ENCODE peak calls at places on chromosomes 16 and 17, in eight cellular contexts. D is fibroblast of the aortic adventitia; G is CD8-positive, alpha-beta T cell; Q is RWPE1; X is H9; C is heart right ventricle; V is AG09309; Z is ovary. M is an unnamed sample.

GRCh38 chr17:1829189-1829578 is 518 bp downstream of the SMYD4 start:
- DNase-seq in D (peak; percentile 18), G (no peak), Q (peak; percentile 36), X (no peak), C (peak; percentile 17), V (no peak), Z (peak; percentile 37), M (peak; percentile 1)

GRCh38 chr17:1484586-1485310 is 7.7 kb downstream of the MYO1C start:
- DNase-seq in D (peak; percentile 38), G (peak; percentile 46), Q (peak; percentile 39), X (peak; percentile 88), C (peak; percentile 74), V (no peak), Z (peak; percentile 76), M (peak; percentile 45)

GRCh38 chr17:80474231-80474932 is 2.0 kb downstream of the NPTX1 start:
- DNase-seq in D (peak; percentile 45), G (no peak), Q (peak; percentile 49), X (no peak), C (no peak), V (no peak), Z (no peak), M (peak; percentile 42)

GRCh38 chr17:82103588-82104451 is 5.8 kb upstream of the FASN start:
- DNase-seq in D (peak; percentile 30), G (no peak), Q (peak; percentile 43), X (peak; percentile 83), C (no peak), V (no peak), Z (peak; percentile 78), M (no peak)

GRCh38 chr17:63029520-63029919 is 63.5 kb downstream of the TANC2 start:
- DNase-seq in D (peak; percentile 69), G (no peak), Q (peak; percentile 20), X (no peak), C (no peak), V (peak; percentile 17), Z (no peak), M (peak; percentile 71)

GRCh38 chr16:84603115-84603816 is 14.6 kb downstream of the COTL1 start:
- DNase-seq in D (peak; percentile 98), G (peak; percentile 62), Q (peak; percentile 89), X (no peak), C (peak; percentile 58), V (peak; percentile 91), Z (peak; percentile 81), M (peak; percentile 97)

GRCh38 chr17:37488607-37489196 is 989 bp upstream of the DUSP14 start:
- DNase-seq in D (peak; percentile 92), G (peak; percentile 63), Q (peak; percentile 92), X (peak; percentile 94), C (peak; percentile 47), V (peak; percentile 74), Z (peak; percentile 86), M (peak; percentile 94)

GRCh38 chr16:1497014-1497598 is 3.9 kb downstream of the TELO2 start:
- DNase-seq in D (no peak), G (no peak), Q (no peak), X (no peak), C (no peak), V (no peak), Z (no peak), M (no peak)

GRCh38 chr17:75925912-75926311 is 14.9 kb downstream of the FBF1 start:
- DNase-seq in D (no peak), G (no peak), Q (no peak), X (no peak), C (no peak), V (no peak), Z (no peak), M (no peak)

GRCh38 chr17:37490638-37491614 is 1.2 kb downstream of the DUSP14 start:
- DNase-seq in D (peak; percentile 81), G (peak; percentile 13), Q (peak; percentile 86), X (peak; percentile 81), C (peak; percentile 64), V (no peak), Z (peak; percentile 65), M (peak; percentile 84)

GRCh38 chr17:19248149-19248922 is 11.2 kb downstream of the EPN2 start:
- DNase-seq in D (peak; percentile 24), G (no peak), Q (no peak), X (no peak), C (no peak), V (no peak), Z (no peak), M (no peak)

GRCh38 chr16:82368041-82368440 is 198.0 kb upstream of the MPHOSPH6 start:
- DNase-seq in D (peak; percentile 2), G (no peak), Q (peak; percentile 12), X (peak; percentile 55), C (peak; percentile 64), V (peak; percentile 2), Z (no peak), M (no peak)

GRCh38 chr17:5825717-5826330 is 241.5 kb upstream of the NLRP1 start:
- DNase-seq in D (no peak), G (no peak), Q (no peak), X (no peak), C (no peak), V (no peak), Z (no peak), M (peak; percentile 25)

GRCh38 chr17:28405632-28406477 is at the start of gene SLC46A1:
- DNase-seq in D (peak; percentile 34), G (peak; percentile 43), Q (peak; percentile 39), X (peak; percentile 89), C (peak; percentile 61), V (no peak), Z (peak; percentile 57), M (no peak)

GRCh38 chr17:81419333-81419885 is 24.2 kb downstream of the BAHCC1 start:
- DNase-seq in D (peak; percentile 98), G (no peak), Q (peak; percentile 64), X (no peak), C (peak; percentile 95), V (peak; percentile 86), Z (peak; percentile 94), M (peak; percentile 89)

GRCh38 chr17:58121925-58122324 is 26.3 kb upstream of the OR4D1 start:
- DNase-seq in D (peak; percentile 22), G (peak; percentile 38), Q (peak; percentile 39), X (peak; percentile 53), C (no peak), V (no peak), Z (no peak), M (peak; percentile 57)
- TF ChIP-seq CTCF in D (no peak), G (peak; percentile 51), Q (peak; percentile 39), X (peak; percentile 64), C (no peak), V (peak; percentile 35), Z (no peak), M (peak; percentile 65)

DNA sequence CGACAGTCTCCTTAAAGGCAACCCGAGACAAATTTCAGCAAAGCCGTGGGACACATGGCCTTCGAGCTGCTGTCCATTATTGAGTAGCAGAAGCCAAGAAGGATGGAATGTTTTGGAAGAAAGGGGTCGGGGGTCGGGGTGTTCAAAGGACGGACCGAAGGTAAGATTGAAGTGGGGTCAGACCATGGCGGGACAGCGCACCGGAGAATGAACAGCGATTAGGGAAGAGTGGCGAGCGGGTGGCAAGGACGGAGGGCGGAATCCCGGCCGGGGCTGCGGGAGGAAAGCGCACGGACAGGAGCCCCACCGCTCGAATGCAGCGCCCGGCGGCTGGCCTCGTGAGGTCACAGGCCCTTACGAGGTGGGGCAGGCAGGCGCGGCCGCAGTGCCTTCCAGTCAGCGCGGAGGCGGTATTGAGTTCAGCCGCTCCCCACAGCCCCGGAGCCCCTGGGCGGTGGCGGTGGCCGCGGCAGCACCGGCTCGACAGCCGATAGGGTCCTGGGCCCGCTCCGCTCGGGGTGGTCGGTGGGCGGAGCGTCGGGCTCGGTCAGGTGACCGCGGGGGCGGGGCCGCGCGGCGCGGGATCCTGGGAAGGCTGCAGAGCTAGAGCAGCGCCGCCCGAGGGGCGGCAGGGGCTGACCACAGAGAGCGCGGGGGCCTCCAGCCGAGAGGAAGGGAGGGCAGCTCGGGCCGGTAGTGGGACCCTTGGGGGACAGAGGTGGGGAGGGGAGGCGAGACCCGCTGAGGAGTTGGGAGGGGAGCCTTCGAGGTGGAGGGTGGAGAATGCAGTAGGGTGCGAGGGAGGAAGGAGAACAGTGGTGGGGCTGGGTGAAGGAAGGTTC is at the start of gene EFCAB13:
- DNase-seq in D (peak; percentile 62), G (peak; percentile 79), Q (peak; percentile 75), X (peak; percentile 98), C (peak; percentile 87), V (no peak), Z (peak; percentile 89), M (peak; percentile 48)
- TF ChIP-seq CTCF in D (peak; percentile 3), G (peak; percentile 12), Q (peak; percentile 40), X (peak; percentile 51), C (peak; percentile 17), V (peak; percentile 7), Z (peak; percentile 28), M (peak; percentile 32)

DNA sequence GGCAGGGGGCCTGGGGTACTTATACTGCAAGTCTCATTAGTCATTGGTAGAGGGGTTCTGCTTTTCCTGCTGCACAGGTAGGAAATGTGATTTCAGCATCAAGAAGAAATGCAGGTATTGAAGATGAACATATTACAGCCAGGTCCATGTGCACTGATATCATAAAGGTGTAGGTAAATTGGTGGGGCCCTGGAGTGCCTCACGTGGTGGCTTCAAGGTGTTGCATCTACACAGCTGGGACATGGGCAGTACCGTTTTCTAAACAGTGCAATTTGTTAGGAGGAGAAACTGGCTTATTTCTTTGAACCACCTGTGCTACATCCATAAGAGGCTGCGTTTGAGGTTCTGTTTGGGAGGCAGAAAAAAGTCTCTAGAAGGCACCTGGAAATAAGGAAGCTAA is 618.1 kb upstream of the RBFOX1 start:
- DNase-seq in D (no peak), G (no peak), Q (no peak), X (no peak), C (no peak), V (no peak), Z (no peak), M (no peak)
- TF ChIP-seq CTCF in D (no peak), G (no peak), Q (no peak), X (peak; percentile 50), C (no peak), V (no peak), Z (no peak), M (no peak)

GRCh38 chr17:4499431-4500187 is 928 bp downstream of the SPNS2 start:
- DNase-seq in D (no peak), G (no peak), Q (no peak), X (peak; percentile 69), C (peak; percentile 42), V (no peak), Z (no peak), M (no peak)

GRCh38 chr17:4502466-4503154 is 3.9 kb downstream of the SPNS2 start:
- DNase-seq in D (no peak), G (no peak), Q (no peak), X (no peak), C (no peak), V (no peak), Z (no peak), M (no peak)

GRCh38 chr17:4501295-4501949 is 2.7 kb downstream of the SPNS2 start:
- DNase-seq in D (no peak), G (no peak), Q (no peak), X (no peak), C (no peak), V (no peak), Z (no peak), M (no peak)

GRCh38 chr17:4498461-4499397 is at the start of gene SPNS2:
- DNase-seq in D (no peak), G (peak; percentile 61), Q (peak; percentile 76), X (peak; percentile 81), C (peak; percentile 62), V (no peak), Z (peak; percentile 40), M (no peak)

DNA sequence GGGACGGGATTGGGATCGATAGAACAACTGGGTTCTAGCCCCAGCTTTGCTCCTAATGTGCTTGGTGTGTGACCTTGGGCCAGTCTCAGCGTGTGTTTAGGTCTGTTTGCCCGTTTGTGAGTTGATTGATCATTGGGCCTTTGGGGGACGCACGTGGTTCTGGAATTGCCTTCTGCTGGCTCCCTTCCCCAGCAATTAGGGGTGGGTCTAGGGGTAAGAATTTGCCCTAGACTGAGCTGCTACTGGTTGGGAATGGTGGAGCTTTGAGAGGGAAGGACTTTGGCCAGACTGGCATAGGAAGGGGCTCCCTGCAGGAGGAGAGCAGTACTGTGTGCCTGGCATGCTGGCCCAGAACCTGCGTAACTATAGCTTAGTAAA is 1.5 kb downstream of the SPNS2 start:
- DNase-seq in D (no peak), G (no peak), Q (no peak), X (no peak), C (no peak), V (no peak), Z (no peak), M (no peak)
- TF ChIP-seq CTCF in D (no peak), G (no peak), Q (no peak), X (no peak), C (no peak), V (no peak), Z (no peak), M (no peak)

M was measured in HFFc6.